ENCODE peak calls at places on chromosomes 7 and 10, in seven cellular contexts. One of them, this sample, is unnamed.

GRCh38 chr7:36487756-36488336 is 98.2 kb downstream of the ANLN start:
- DNase-seq in Peyer's patch: peak; percentile 67
- DNase-seq in A549: peak; percentile 71
- DNase-seq in HCT116: peak; percentile 59
- DNase-seq in right atrium auricular region: no peak
- DNase-seq in heart left ventricle: no peak
- DNase-seq in cardiac muscle cell: peak; percentile 65
- DNase-seq in this sample: no peak

GRCh38 chr10:15238553-15239335 is 70.3 kb upstream of the NMT2 start:
- DNase-seq in Peyer's patch: no peak
- DNase-seq in A549: no peak
- DNase-seq in HCT116: no peak
- DNase-seq in right atrium auricular region: no peak
- DNase-seq in heart left ventricle: no peak
- DNase-seq in cardiac muscle cell: no peak
- DNase-seq in this sample: no peak

GRCh38 chr7:69939317-69939716 is 341.0 kb downstream of the AUTS2 start:
- DNase-seq in Peyer's patch: no peak
- DNase-seq in A549: no peak
- DNase-seq in HCT116: no peak
- DNase-seq in right atrium auricular region: no peak
- DNase-seq in heart left ventricle: no peak
- DNase-seq in cardiac muscle cell: no peak
- DNase-seq in this sample: no peak

GRCh38 chr10:103244663-103245271 is 920 bp upstream of the RPEL1 start:
- DNase-seq in Peyer's patch: peak; percentile 89
- DNase-seq in A549: peak; percentile 90
- DNase-seq in HCT116: peak; percentile 82
- DNase-seq in right atrium auricular region: peak; percentile 84
- DNase-seq in heart left ventricle: peak; percentile 67
- DNase-seq in cardiac muscle cell: peak; percentile 80
- DNase-seq in this sample: peak; percentile 80

GRCh38 chr7:102434039-102434481 is 685 bp downstream of the ORAI2 start:
- DNase-seq in Peyer's patch: no peak
- DNase-seq in A549: no peak
- DNase-seq in HCT116: no peak
- DNase-seq in right atrium auricular region: no peak
- DNase-seq in heart left ventricle: no peak
- DNase-seq in cardiac muscle cell: no peak
- DNase-seq in this sample: no peak

GRCh38 chr7:75856562-75856961 is 22.3 kb upstream of the RHBDD2 start:
- DNase-seq in Peyer's patch: no peak
- DNase-seq in A549: no peak
- DNase-seq in HCT116: no peak
- DNase-seq in right atrium auricular region: no peak
- DNase-seq in heart left ventricle: no peak
- DNase-seq in cardiac muscle cell: no peak
- DNase-seq in this sample: no peak

GRCh38 chr10:73641272-73642060 is at the start of gene MYOZ1:
- DNase-seq in Peyer's patch: no peak
- DNase-seq in A549: no peak
- DNase-seq in HCT116: no peak
- DNase-seq in right atrium auricular region: no peak
- DNase-seq in heart left ventricle: no peak
- DNase-seq in cardiac muscle cell: peak; percentile 22
- DNase-seq in this sample: no peak

GRCh38 chr10:124701435-124701834 is 42.7 kb downstream of the FAM53B start:
- DNase-seq in Peyer's patch: peak; percentile 81
- DNase-seq in A549: no peak
- DNase-seq in HCT116: no peak
- DNase-seq in right atrium auricular region: peak; percentile 94
- DNase-seq in heart left ventricle: peak; percentile 96
- DNase-seq in cardiac muscle cell: peak; percentile 76
- DNase-seq in this sample: peak; percentile 87

GRCh38 chr7:84069036-84069435 is 125.6 kb downstream of the SEMA3A start:
- DNase-seq in Peyer's patch: no peak
- DNase-seq in A549: no peak
- DNase-seq in HCT116: no peak
- DNase-seq in right atrium auricular region: no peak
- DNase-seq in heart left ventricle: no peak
- DNase-seq in cardiac muscle cell: no peak
- DNase-seq in this sample: no peak

GRCh38 chr10:70596860-70597809 is 5.4 kb downstream of the PRF1 start:
- DNase-seq in Peyer's patch: no peak
- DNase-seq in A549: no peak
- DNase-seq in HCT116: no peak
- DNase-seq in right atrium auricular region: peak; percentile 16
- DNase-seq in heart left ventricle: no peak
- DNase-seq in cardiac muscle cell: peak; percentile 34
- DNase-seq in this sample: no peak

GRCh38 chr7:28573059-28573553 is 160.8 kb downstream of the CREB5 start:
- DNase-seq in Peyer's patch: no peak
- DNase-seq in A549: no peak
- DNase-seq in HCT116: no peak
- DNase-seq in right atrium auricular region: no peak
- DNase-seq in heart left ventricle: peak; percentile 61
- DNase-seq in cardiac muscle cell: no peak
- DNase-seq in this sample: no peak

GRCh38 chr7:122902751-122903495 is 16.7 kb upstream of the CADPS2 start:
- DNase-seq in Peyer's patch: no peak
- DNase-seq in A549: peak; percentile 32
- DNase-seq in HCT116: no peak
- DNase-seq in right atrium auricular region: no peak
- DNase-seq in heart left ventricle: no peak
- DNase-seq in cardiac muscle cell: no peak
- DNase-seq in this sample: no peak

GRCh38 chr10:128526793-128527375 is 400.7 kb upstream of the MKI67 start:
- DNase-seq in Peyer's patch: no peak
- DNase-seq in A549: no peak
- DNase-seq in HCT116: no peak
- DNase-seq in right atrium auricular region: no peak
- DNase-seq in heart left ventricle: no peak
- DNase-seq in cardiac muscle cell: peak; percentile 62
- DNase-seq in this sample: no peak

GRCh38 chr10:50286517-50286916 is 35.2 kb upstream of the ASAH2 start:
- DNase-seq in Peyer's patch: no peak
- DNase-seq in A549: no peak
- DNase-seq in HCT116: no peak
- DNase-seq in right atrium auricular region: no peak
- DNase-seq in heart left ventricle: no peak
- DNase-seq in cardiac muscle cell: no peak
- DNase-seq in this sample: no peak

GRCh38 chr7:4878336-4879335 is 4.9 kb downstream of the RADIL start:
- DNase-seq in Peyer's patch: no peak
- DNase-seq in A549: no peak
- DNase-seq in HCT116: no peak
- DNase-seq in right atrium auricular region: no peak
- DNase-seq in heart left ventricle: no peak
- DNase-seq in cardiac muscle cell: no peak
- DNase-seq in this sample: peak; percentile 70

GRCh38 chr7:155547161-155547791 is 917 bp upstream of the CNPY1 start:
- DNase-seq in Peyer's patch: no peak
- DNase-seq in A549: no peak
- DNase-seq in HCT116: no peak
- DNase-seq in right atrium auricular region: no peak
- DNase-seq in heart left ventricle: no peak
- DNase-seq in cardiac muscle cell: no peak
- DNase-seq in this sample: no peak

GRCh38 chr7:112125250-112125649 is 80.9 kb downstream of the DOCK4 start:
- DNase-seq in Peyer's patch: no peak
- DNase-seq in A549: no peak
- DNase-seq in HCT116: no peak
- DNase-seq in right atrium auricular region: no peak
- DNase-seq in heart left ventricle: no peak
- DNase-seq in cardiac muscle cell: no peak
- DNase-seq in this sample: no peak

GRCh38 chr7:128920913-128921582 is 10.5 kb upstream of the KCP start:
- DNase-seq in Peyer's patch: peak; percentile 44
- DNase-seq in A549: no peak
- DNase-seq in HCT116: no peak
- DNase-seq in right atrium auricular region: no peak
- DNase-seq in heart left ventricle: peak; percentile 16
- DNase-seq in cardiac muscle cell: peak; percentile 62
- DNase-seq in this sample: peak; percentile 38

GRCh38 chr10:60572511-60573194 is 183.0 kb upstream of the ANK3 start:
- DNase-seq in Peyer's patch: peak; percentile 57
- DNase-seq in A549: no peak
- DNase-seq in HCT116: no peak
- DNase-seq in right atrium auricular region: no peak
- DNase-seq in heart left ventricle: no peak
- DNase-seq in cardiac muscle cell: peak; percentile 85
- DNase-seq in this sample: no peak

GRCh38 chr7:39488467-39489393 is 77.5 kb upstream of the YAE1 start:
- DNase-seq in Peyer's patch: no peak
- DNase-seq in A549: no peak
- DNase-seq in HCT116: no peak
- DNase-seq in right atrium auricular region: no peak
- DNase-seq in heart left ventricle: no peak
- DNase-seq in cardiac muscle cell: no peak
- DNase-seq in this sample: no peak

GRCh38 chr10:13872411-13872810 is 285.6 kb downstream of the PRPF18 start:
- DNase-seq in Peyer's patch: no peak
- DNase-seq in A549: no peak
- DNase-seq in HCT116: no peak
- DNase-seq in right atrium auricular region: no peak
- DNase-seq in heart left ventricle: no peak
- DNase-seq in cardiac muscle cell: no peak
- DNase-seq in this sample: no peak

GRCh38 chr10:97686301-97686961 is 610 bp downstream of the AVPI1 start:
- DNase-seq in Peyer's patch: no peak
- DNase-seq in A549: peak; percentile 54
- DNase-seq in HCT116: no peak
- DNase-seq in right atrium auricular region: no peak
- DNase-seq in heart left ventricle: no peak
- DNase-seq in cardiac muscle cell: no peak
- DNase-seq in this sample: no peak
- H3K27ac ChIP-seq in Peyer's patch: peak overlapping the region; percentile 97
- H3K27ac ChIP-seq in A549: peak overlapping the region; percentile 94
- H3K27ac ChIP-seq in HCT116: peak overlapping the region; percentile 74
- H3K27ac ChIP-seq in right atrium auricular region: peak overlapping the region; percentile 94
- H3K27ac ChIP-seq in heart left ventricle: peak overlapping the region; percentile 83
- H3K27ac ChIP-seq in cardiac muscle cell: peak overlapping the region; percentile 85
- H3K27ac ChIP-seq in this sample: peak overlapping the region; percentile 97

GRCh38 chr10:95414844-95415545 is 124.2 kb upstream of the PDLIM1 start:
- DNase-seq in Peyer's patch: no peak
- DNase-seq in A549: no peak
- DNase-seq in HCT116: no peak
- DNase-seq in right atrium auricular region: peak; percentile 85
- DNase-seq in heart left ventricle: peak; percentile 70
- DNase-seq in cardiac muscle cell: no peak
- DNase-seq in this sample: no peak
- H3K27ac ChIP-seq in Peyer's patch: peak overlapping the region; percentile 43
- H3K27ac ChIP-seq in A549: no peak overlapping the region
- H3K27ac ChIP-seq in HCT116: no peak overlapping the region
- H3K27ac ChIP-seq in right atrium auricular region: peak overlapping the region; percentile 95
- H3K27ac ChIP-seq in heart left ventricle: peak overlapping the region; percentile 89
- H3K27ac ChIP-seq in cardiac muscle cell: no peak overlapping the region
- H3K27ac ChIP-seq in this sample: peak overlapping the region; percentile 96

DNA sequence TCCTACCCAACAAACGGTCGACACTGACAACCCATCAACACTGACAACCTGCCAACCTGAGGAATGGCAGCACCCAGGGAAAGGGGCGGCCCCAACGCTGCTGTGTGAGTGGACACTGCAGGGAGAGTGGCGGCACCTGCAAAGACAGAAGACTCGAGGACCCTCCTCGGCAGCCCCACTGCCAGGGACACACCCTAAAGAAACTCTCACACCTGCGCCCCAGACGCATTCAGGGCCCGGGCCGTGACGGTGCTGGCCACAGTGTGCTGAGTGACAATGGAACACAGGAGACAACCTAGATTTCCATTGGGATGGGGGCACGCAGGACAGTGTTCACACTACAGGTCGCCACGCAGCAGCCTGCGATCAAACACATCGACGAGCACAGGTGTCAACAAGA is 3.6 kb downstream of the CAMK2B start:
- DNase-seq in Peyer's patch: no peak
- DNase-seq in A549: no peak
- DNase-seq in HCT116: no peak
- DNase-seq in right atrium auricular region: no peak
- DNase-seq in heart left ventricle: no peak
- DNase-seq in cardiac muscle cell: no peak
- DNase-seq in this sample: no peak
- H3K27ac ChIP-seq in Peyer's patch: no peak overlapping the region
- H3K27ac ChIP-seq in A549: no peak overlapping the region
- H3K27ac ChIP-seq in HCT116: no peak overlapping the region
- H3K27ac ChIP-seq in right atrium auricular region: peak overlapping the region; percentile 89
- H3K27ac ChIP-seq in heart left ventricle: peak overlapping the region; percentile 85
- H3K27ac ChIP-seq in cardiac muscle cell: no peak overlapping the region
- H3K27ac ChIP-seq in this sample: no peak overlapping the region

GRCh38 chr10:30070001-30070759 is 10.8 kb upstream of the JCAD start:
- DNase-seq in Peyer's patch: no peak
- DNase-seq in A549: no peak
- DNase-seq in HCT116: no peak
- DNase-seq in right atrium auricular region: peak; percentile 67
- DNase-seq in heart left ventricle: no peak
- DNase-seq in cardiac muscle cell: no peak
- DNase-seq in this sample: no peak
- H3K27ac ChIP-seq in Peyer's patch: no peak overlapping the region
- H3K27ac ChIP-seq in A549: no peak overlapping the region
- H3K27ac ChIP-seq in HCT116: no peak overlapping the region
- H3K27ac ChIP-seq in right atrium auricular region: peak overlapping the region; percentile 41
- H3K27ac ChIP-seq in heart left ventricle: no peak overlapping the region
- H3K27ac ChIP-seq in cardiac muscle cell: peak overlapping the region; percentile 79
- H3K27ac ChIP-seq in this sample: no peak overlapping the region

GRCh38 chr10:29470355-29470705 is 164.4 kb downstream of the SVIL start:
- DNase-seq in Peyer's patch: no peak
- DNase-seq in A549: peak; percentile 39
- DNase-seq in HCT116: no peak
- DNase-seq in right atrium auricular region: no peak
- DNase-seq in heart left ventricle: peak; percentile 33
- DNase-seq in cardiac muscle cell: peak; percentile 39
- DNase-seq in this sample: peak; percentile 64
- H3K27ac ChIP-seq in Peyer's patch: no peak overlapping the region
- H3K27ac ChIP-seq in A549: no peak overlapping the region
- H3K27ac ChIP-seq in HCT116: no peak overlapping the region
- H3K27ac ChIP-seq in right atrium auricular region: peak overlapping the region; percentile 61
- H3K27ac ChIP-seq in heart left ventricle: peak overlapping the region; percentile 12
- H3K27ac ChIP-seq in cardiac muscle cell: peak overlapping the region; percentile 67
- H3K27ac ChIP-seq in this sample: peak overlapping the region; percentile 61

GRCh38 chr10:97537186-97537869 is 35.3 kb upstream of the ANKRD2 start:
- DNase-seq in Peyer's patch: no peak
- DNase-seq in A549: no peak
- DNase-seq in HCT116: no peak
- DNase-seq in right atrium auricular region: no peak
- DNase-seq in heart left ventricle: no peak
- DNase-seq in cardiac muscle cell: no peak
- DNase-seq in this sample: no peak

GRCh38 chr10:97532935-97533671 is 34.4 kb downstream of the UBTD1 start:
- DNase-seq in Peyer's patch: no peak
- DNase-seq in A549: peak; percentile 55
- DNase-seq in HCT116: no peak
- DNase-seq in right atrium auricular region: no peak
- DNase-seq in heart left ventricle: no peak
- DNase-seq in cardiac muscle cell: no peak
- DNase-seq in this sample: no peak

GRCh38 chr10:97531401-97531985 is 32.8 kb downstream of the UBTD1 start:
- DNase-seq in Peyer's patch: no peak
- DNase-seq in A549: no peak
- DNase-seq in HCT116: no peak
- DNase-seq in right atrium auricular region: no peak
- DNase-seq in heart left ventricle: no peak
- DNase-seq in cardiac muscle cell: no peak
- DNase-seq in this sample: no peak

GRCh38 chr10:97533888-97534287 is 35.2 kb downstream of the UBTD1 start:
- DNase-seq in Peyer's patch: no peak
- DNase-seq in A549: no peak
- DNase-seq in HCT116: no peak
- DNase-seq in right atrium auricular region: no peak
- DNase-seq in heart left ventricle: no peak
- DNase-seq in cardiac muscle cell: no peak
- DNase-seq in this sample: no peak

GRCh38 chr10:97534746-97535367 is 36.1 kb downstream of the UBTD1 start:
- DNase-seq in Peyer's patch: no peak
- DNase-seq in A549: peak; percentile 61
- DNase-seq in HCT116: no peak
- DNase-seq in right atrium auricular region: no peak
- DNase-seq in heart left ventricle: no peak
- DNase-seq in cardiac muscle cell: peak; percentile 37
- DNase-seq in this sample: no peak
- H3K27ac ChIP-seq in Peyer's patch: no peak overlapping the region
- H3K27ac ChIP-seq in A549: peak overlapping the region; percentile 16
- H3K27ac ChIP-seq in HCT116: no peak overlapping the region
- H3K27ac ChIP-seq in right atrium auricular region: no peak overlapping the region
- H3K27ac ChIP-seq in heart left ventricle: no peak overlapping the region
- H3K27ac ChIP-seq in cardiac muscle cell: no peak overlapping the region
- H3K27ac ChIP-seq in this sample: no peak overlapping the region